ENCODE peak calls at places on chromosome 7, in six cellular contexts. Z, B, H, A, X and N are unnamed samples.
A peak's percentile ranks its signal among the peaks of the same experiment; 100 is the strongest.

GRCh38 chr7:156668130-156668741 is 27.7 kb downstream of the RNF32 start:
- DNase-seq in A (no peak), X (no peak), H (no peak), B (no peak), Z (no peak), N (no peak)

GRCh38 chr7:41425926-41426325 is 277.0 kb downstream of the INHBA start:
- DNase-seq in Z (no peak), A (no peak), H (no peak), X (no peak), B (no peak), N (no peak)

GRCh38 chr7:55108401-55108800 is 89.6 kb downstream of the EGFR start:
- DNase-seq in B (no peak), A (no peak), Z (no peak), X (no peak), H (no peak), N (no peak)

GRCh38 chr7:99407849-99408346 is 499 bp downstream of the PDAP1 start:
- DNase-seq in X (peak; percentile 6), H (peak; percentile 86), A (peak; percentile 69), B (peak; percentile 44), Z (peak; percentile 20), N (peak; percentile 82)

GRCh38 chr7:74656911-74657691 is 417 bp upstream of the GTF2I start:
- DNase-seq in X (peak; percentile 93), A (peak; percentile 100), H (peak; percentile 99), B (peak; percentile 95), Z (peak; percentile 99), N (peak; percentile 100)

GRCh38 chr7:127322832-127323231 is 69.7 kb downstream of the ZNF800 start:
- DNase-seq in Z (no peak), A (no peak), X (no peak), B (no peak), H (no peak), N (no peak)

GRCh38 chr7:106365252-106366005 is 80.6 kb upstream of the NAMPT start:
- DNase-seq in H (no peak), Z (no peak), B (no peak), X (no peak), A (no peak), N (no peak)

GRCh38 chr7:39969431-39969830 is 19.4 kb downstream of the CDK13 start:
- DNase-seq in H (no peak), B (no peak), Z (no peak), X (no peak), A (no peak), N (no peak)

GRCh38 chr7:121138262-121138933 is 149.9 kb downstream of the CPED1 start:
- DNase-seq in Z (peak; percentile 89), B (no peak), A (no peak), X (peak; percentile 72), H (no peak), N (no peak)

GRCh38 chr7:1968397-1969111 is 264.2 kb downstream of the MAD1L1 start:
- DNase-seq in X (no peak), Z (no peak), A (peak; percentile 52), H (peak; percentile 26), B (no peak), N (peak; percentile 54)

GRCh38 chr7:127209886-127210285 is 42.9 kb downstream of the GRM8 start:
- DNase-seq in Z (no peak), X (no peak), A (no peak), B (no peak), H (no peak), N (no peak)

GRCh38 chr7:29306276-29307036 is 111.9 kb downstream of the CHN2 start:
- DNase-seq in B (no peak), H (no peak), A (no peak), Z (no peak), X (no peak), N (no peak)

GRCh38 chr7:119482209-119482608 is 790.8 kb upstream of the KCND2 start:
- DNase-seq in X (no peak), Z (no peak), A (peak; percentile 21), B (no peak), H (no peak), N (no peak)

GRCh38 chr7:2612445-2613112 is 19.2 kb upstream of the TTYH3 start:
- DNase-seq in H (no peak), B (no peak), A (no peak), Z (no peak), X (no peak), N (peak; percentile 76)

GRCh38 chr7:64625114-64626082 is 40.5 kb upstream of the ZNF107 start:
- DNase-seq in X (no peak), Z (no peak), H (no peak), A (no peak), B (no peak), N (no peak)

GRCh38 chr7:102082693-102083385 is 203.8 kb upstream of the SH2B2 start:
- DNase-seq in H (no peak), Z (no peak), X (no peak), A (no peak), B (no peak), N (no peak)